ENCODE peak calls at places on chromosomes 5 and 9, in five cellular contexts. One of them, this sample, is unnamed.

GRCh38 chr5:35859101-35859661 is 2.5 kb downstream of the IL7R start:
- DNase-seq in iris pigment epithelial cell: peak
- DNase-seq in activated CD8-positive, alpha-beta memory T cell treated with anti-CD3 and anti-CD28 coated beads for 24 hours: no peak
- DNase-seq in stimulated activated CD4-positive, alpha-beta T cell treated with anti-CD3 and anti-CD28 coated beads, Interleukin-2, amount 100 ng/mL, for 48 hours: no peak
- DNase-seq in GM13976: no peak
- DNase-seq in this sample: no peak

GRCh38 chr5:115258001-115258400 is 4.7 kb downstream of the PGGT1B start:
- DNase-seq in activated CD8-positive, alpha-beta memory T cell treated with anti-CD3 and anti-CD28 coated beads for 24 hours: no peak
- DNase-seq in iris pigment epithelial cell: peak
- DNase-seq in stimulated activated CD4-positive, alpha-beta T cell treated with anti-CD3 and anti-CD28 coated beads, Interleukin-2, amount 100 ng/mL, for 48 hours: no peak
- DNase-seq in GM13976: no peak
- DNase-seq in this sample: no peak

GRCh38 chr5:169519358-169519757 is 64.2 kb upstream of the SPDL1 start:
- DNase-seq in activated CD8-positive, alpha-beta memory T cell treated with anti-CD3 and anti-CD28 coated beads for 24 hours: no peak
- DNase-seq in stimulated activated CD4-positive, alpha-beta T cell treated with anti-CD3 and anti-CD28 coated beads, Interleukin-2, amount 100 ng/mL, for 48 hours: no peak
- DNase-seq in GM13976: no peak
- DNase-seq in iris pigment epithelial cell: no peak
- DNase-seq in this sample: no peak

GRCh38 chr9:35905912-35906679 is at the start of gene HRCT1:
- DNase-seq in GM13976: no peak
- DNase-seq in iris pigment epithelial cell: peak
- DNase-seq in activated CD8-positive, alpha-beta memory T cell treated with anti-CD3 and anti-CD28 coated beads for 24 hours: no peak
- DNase-seq in stimulated activated CD4-positive, alpha-beta T cell treated with anti-CD3 and anti-CD28 coated beads, Interleukin-2, amount 100 ng/mL, for 48 hours: no peak
- DNase-seq in this sample: no peak

GRCh38 chr9:113624721-113625120 is 161.2 kb downstream of the RGS3 start:
- DNase-seq in activated CD8-positive, alpha-beta memory T cell treated with anti-CD3 and anti-CD28 coated beads for 24 hours: peak
- DNase-seq in GM13976: no peak
- DNase-seq in stimulated activated CD4-positive, alpha-beta T cell treated with anti-CD3 and anti-CD28 coated beads, Interleukin-2, amount 100 ng/mL, for 48 hours: no peak
- DNase-seq in iris pigment epithelial cell: no peak
- DNase-seq in this sample: no peak

GRCh38 chr9:124769451-124770358 is 1.4 kb downstream of the NR6A1 start:
- DNase-seq in activated CD8-positive, alpha-beta memory T cell treated with anti-CD3 and anti-CD28 coated beads for 24 hours: peak
- DNase-seq in GM13976: peak
- DNase-seq in iris pigment epithelial cell: no peak
- DNase-seq in stimulated activated CD4-positive, alpha-beta T cell treated with anti-CD3 and anti-CD28 coated beads, Interleukin-2, amount 100 ng/mL, for 48 hours: peak
- DNase-seq in this sample: no peak

GRCh38 chr9:32291370-32291769 is 93.1 kb upstream of the ACO1 start:
- DNase-seq in iris pigment epithelial cell: no peak
- DNase-seq in GM13976: no peak
- DNase-seq in activated CD8-positive, alpha-beta memory T cell treated with anti-CD3 and anti-CD28 coated beads for 24 hours: no peak
- DNase-seq in stimulated activated CD4-positive, alpha-beta T cell treated with anti-CD3 and anti-CD28 coated beads, Interleukin-2, amount 100 ng/mL, for 48 hours: no peak
- DNase-seq in this sample: no peak

GRCh38 chr5:155794801-155795200 is 532.2 kb upstream of the SGCD start:
- DNase-seq in stimulated activated CD4-positive, alpha-beta T cell treated with anti-CD3 and anti-CD28 coated beads, Interleukin-2, amount 100 ng/mL, for 48 hours: no peak
- DNase-seq in iris pigment epithelial cell: peak
- DNase-seq in activated CD8-positive, alpha-beta memory T cell treated with anti-CD3 and anti-CD28 coated beads for 24 hours: no peak
- DNase-seq in GM13976: no peak
- DNase-seq in this sample: no peak

GRCh38 chr9:107755267-107755666 is 265.7 kb upstream of the KLF4 start:
- DNase-seq in GM13976: no peak
- DNase-seq in iris pigment epithelial cell: peak
- DNase-seq in activated CD8-positive, alpha-beta memory T cell treated with anti-CD3 and anti-CD28 coated beads for 24 hours: no peak
- DNase-seq in stimulated activated CD4-positive, alpha-beta T cell treated with anti-CD3 and anti-CD28 coated beads, Interleukin-2, amount 100 ng/mL, for 48 hours: no peak
- DNase-seq in this sample: no peak

GRCh38 chr5:163379298-163380155 is 57.9 kb upstream of the CCNG1 start:
- DNase-seq in stimulated activated CD4-positive, alpha-beta T cell treated with anti-CD3 and anti-CD28 coated beads, Interleukin-2, amount 100 ng/mL, for 48 hours: no peak
- DNase-seq in GM13976: no peak
- DNase-seq in activated CD8-positive, alpha-beta memory T cell treated with anti-CD3 and anti-CD28 coated beads for 24 hours: no peak
- DNase-seq in iris pigment epithelial cell: peak
- DNase-seq in this sample: no peak

GRCh38 chr9:136119259-136120118 is 814 bp upstream of the TMEM250 start:
- DNase-seq in iris pigment epithelial cell: peak
- DNase-seq in GM13976: no peak
- DNase-seq in stimulated activated CD4-positive, alpha-beta T cell treated with anti-CD3 and anti-CD28 coated beads, Interleukin-2, amount 100 ng/mL, for 48 hours: no peak
- DNase-seq in activated CD8-positive, alpha-beta memory T cell treated with anti-CD3 and anti-CD28 coated beads for 24 hours: no peak
- DNase-seq in this sample: peak

GRCh38 chr5:45261125-45261524 is 435.1 kb downstream of the HCN1 start:
- DNase-seq in GM13976: no peak
- DNase-seq in iris pigment epithelial cell: no peak
- DNase-seq in activated CD8-positive, alpha-beta memory T cell treated with anti-CD3 and anti-CD28 coated beads for 24 hours: no peak
- DNase-seq in stimulated activated CD4-positive, alpha-beta T cell treated with anti-CD3 and anti-CD28 coated beads, Interleukin-2, amount 100 ng/mL, for 48 hours: no peak
- DNase-seq in this sample: no peak